ENCODE peak calls at places on chromosomes 11 and 22, in nine cellular contexts. S is lower leg skin; Y is HFFc6; F is activated gamma-delta T cell; U is cardiac fibroblast; W is NCI-H69; H is skeletal muscle cell; Z is HCT116; J is activated CD4-positive, alpha-beta T cell treated with anti-CD3 and anti-CD28 coated beads, Interleukin-2, amount 50 U/mL, for 48 hours. Q is an unnamed sample.

GRCh38 chr11:33452806-33453205 is 195.6 kb downstream of the HIPK3 start:
- DNase-seq in S (no peak), H (peak; percentile 65), Y (peak; percentile 90), F (no peak), J (no peak), Z (no peak), U (peak; percentile 87), W (peak; percentile 27), Q (no peak)

GRCh38 chr11:33588056-33588455 is 112.6 kb downstream of the C11orf91 start:
- DNase-seq in W (no peak), S (no peak), J (no peak), Z (no peak), Y (no peak), F (no peak), H (no peak), U (no peak), Q (no peak)

GRCh38 chr22:48624401-48624800 is 1203.3 kb downstream of the BRD1 start:
- DNase-seq in Y (no peak), J (no peak), H (no peak), S (no peak), Z (no peak), U (no peak), W (no peak), F (no peak), Q (no peak)

GRCh38 chr11:61730222-61730994 is 22.0 kb upstream of the MYRF start:
- DNase-seq in W (peak; percentile 99), S (no peak), J (no peak), H (no peak), Z (peak; percentile 87), U (no peak), Y (peak; percentile 7), F (no peak), Q (no peak)

GRCh38 chr11:61281581-61282250 is 13.4 kb downstream of the VWCE start:
- DNase-seq in U (peak; percentile 41), H (no peak), Y (no peak), F (no peak), W (peak; percentile 47), Z (peak; percentile 32), J (peak; percentile 32), S (no peak), Q (no peak)

GRCh38 chr11:130674686-130675085 is 226.2 kb downstream of the ADAMTS15 start:
- DNase-seq in F (no peak), U (peak; percentile 46), Z (no peak), W (no peak), S (no peak), Y (no peak), H (no peak), J (no peak), Q (no peak)

GRCh38 chr11:65026810-65027209 is 429 bp upstream of the SNX15 start:
- DNase-seq in F (no peak), Z (no peak), H (no peak), S (no peak), W (no peak), J (no peak), Y (peak; percentile 40), U (no peak), Q (no peak)

GRCh38 chr11:34654491-34655334 is 33.8 kb downstream of the EHF start:
- DNase-seq in Y (peak; percentile 64), U (peak; percentile 93), H (peak; percentile 56), S (peak; percentile 89), J (no peak), W (peak; percentile 82), Z (peak; percentile 81), F (no peak), Q (no peak)

GRCh38 chr11:78647986-78648875 is 73.6 kb upstream of the NARS2 start:
- DNase-seq in W (peak; percentile 79), J (no peak), H (no peak), Y (no peak), Z (no peak), F (no peak), U (no peak), S (no peak), Q (no peak)

GRCh38 chr22:38163844-38164577 is 17.6 kb downstream of the PLA2G6 start:
- DNase-seq in S (no peak), J (no peak), Y (no peak), Z (no peak), U (no peak), F (no peak), W (peak; percentile 52), H (no peak), Q (no peak)

GRCh38 chr11:1650034-1650917 is 20.7 kb downstream of the KRTAP5-5 start:
- DNase-seq in W (no peak), Z (no peak), U (no peak), Y (no peak), F (no peak), H (no peak), J (no peak), S (no peak), Q (no peak)

GRCh38 chr22:32465661-32466060 is 1.4 kb upstream of the BPIFC start:
- DNase-seq in Y (no peak), U (no peak), W (no peak), F (no peak), S (no peak), Z (no peak), J (no peak), H (no peak), Q (no peak)

GRCh38 chr22:38034278-38034882 is 22.8 kb upstream of the PICK1 start:
- DNase-seq in F (no peak), U (peak; percentile 95), Y (peak; percentile 88), Z (peak; percentile 68), S (no peak), H (peak; percentile 65), J (no peak), W (peak; percentile 66), Q (no peak)

GRCh38 chr11:27285761-27286160 is 77.3 kb downstream of the CCDC34 start:
- DNase-seq in Z (no peak), W (no peak), J (no peak), H (no peak), S (no peak), U (no peak), Y (peak; percentile 16), F (no peak), Q (no peak)

GRCh38 chr11:113377606-113378005 is 10.0 kb upstream of the ANKK1 start:
- DNase-seq in Y (no peak), F (no peak), Z (no peak), H (peak; percentile 21), U (peak; percentile 59), S (no peak), W (peak; percentile 62), J (no peak), Q (no peak)

GRCh38 chr11:3191586-3192324 is 26.6 kb upstream of the OSBPL5 start:
- DNase-seq in S (no peak), F (no peak), Z (no peak), W (no peak), Y (no peak), U (no peak), H (no peak), J (no peak), Q (no peak)

GRCh38 chr11:61054927-61055562 is 47.2 kb upstream of the CD5 start:
- DNase-seq in U (no peak), J (peak; percentile 64), W (no peak), F (no peak), Z (no peak), Y (no peak), S (no peak), H (no peak), Q (no peak)

GRCh38 chr11:75233688-75234295 is 6.8 kb upstream of the TPBGL start:
- DNase-seq in Z (no peak), H (no peak), W (no peak), J (no peak), F (no peak), Y (peak; percentile 56), U (peak; percentile 74), S (no peak), Q (no peak)

GRCh38 chr11:59678118-59678812 is 9.4 kb upstream of the PATL1 start:
- DNase-seq in F (no peak), S (no peak), W (no peak), J (no peak), U (peak; percentile 26), Y (peak; percentile 35), H (no peak), Z (no peak), Q (no peak)

GRCh38 chr11:47616726-47617416 is 22.7 kb upstream of the C1QTNF4 start:
- DNase-seq in Y (peak; percentile 63), U (peak; percentile 88), Z (peak; percentile 21), H (peak; percentile 38), J (no peak), W (peak; percentile 53), F (no peak), S (peak; percentile 57), Q (no peak)

GRCh38 chr22:39996732-39997131 is 2.0 kb downstream of the FAM83F start:
- DNase-seq in W (peak; percentile 80), S (no peak), U (no peak), J (no peak), Y (no peak), F (no peak), Z (no peak), H (no peak), Q (no peak)

GRCh38 chr11:102437727-102438126 is 14.8 kb downstream of the TMEM123 start:
- DNase-seq in Y (no peak), W (no peak), S (no peak), F (no peak), Z (no peak), J (no peak), H (no peak), U (no peak), Q (no peak)

GRCh38 chr22:45179276-45180049 is 15.7 kb downstream of the NUP50 start:
- DNase-seq in U (no peak), Z (no peak), H (no peak), S (no peak), F (no peak), W (no peak), Y (no peak), J (no peak), Q (no peak)

GRCh38 chr11:123330471-123330870 is 99.6 kb upstream of the GRAMD1B start:
- DNase-seq in Z (no peak), F (no peak), J (no peak), U (no peak), W (no peak), Y (no peak), S (no peak), H (no peak), Q (no peak)

GRCh38 chr11:83303358-83303757 is 17.2 kb upstream of the CCDC90B start:
- DNase-seq in Z (no peak), H (no peak), W (peak; percentile 83), J (no peak), U (no peak), F (no peak), Y (no peak), S (no peak), Q (no peak)

GRCh38 chr11:68827733-68828132 is 14.0 kb downstream of the CPT1A start:
- DNase-seq in J (no peak), H (no peak), U (no peak), Y (no peak), Z (no peak), F (no peak), W (no peak), S (no peak), Q (no peak)

GRCh38 chr22:35275580-35275979 is 18.3 kb downstream of the HMGXB4 start:
- DNase-seq in F (no peak), Z (no peak), S (no peak), W (no peak), J (no peak), Y (peak; percentile 39), U (peak; percentile 38), H (no peak), Q (no peak)

GRCh38 chr22:24376606-24377005 is 50.8 kb upstream of the ADORA2A start:
- DNase-seq in W (no peak), Z (no peak), H (no peak), Y (no peak), S (no peak), J (no peak), F (no peak), U (no peak), Q (no peak)

GRCh38 chr11:19087658-19088057 is 27.1 kb upstream of the MRGPRX2 start:
- DNase-seq in Z (no peak), H (peak; percentile 82), S (no peak), W (no peak), J (no peak), U (peak; percentile 85), Y (peak; percentile 89), F (no peak), Q (no peak)

GRCh38 chr11:124899376-124900145 is 1.9 kb upstream of the ROBO4 start:
- DNase-seq in U (peak; percentile 37), F (no peak), S (no peak), Y (no peak), H (no peak), Z (no peak), W (no peak), J (no peak), Q (no peak)

GRCh38 chr22:46299101-46299500 is 2.4 kb downstream of the GTSE1 start:
- DNase-seq in S (no peak), W (no peak), J (no peak), Z (no peak), Y (no peak), F (no peak), U (no peak), H (no peak), Q (no peak)